ENCODE peak calls at places on chromosomes 1 and 21, in five cellular contexts. One of them, this sample, is unnamed.

GRCh38 chr1:902023-902422 is 21.7 kb upstream of the SAMD11 start:
- DNase-seq in right lobe of liver: peak; percentile 37
- DNase-seq in uterus: no peak
- DNase-seq in heart left ventricle: no peak
- DNase-seq in esophagus squamous epithelium: no peak
- DNase-seq in this sample: no peak

GRCh38 chr1:235404190-235404589 is 37.0 kb downstream of the TBCE start:
- DNase-seq in right lobe of liver: no peak
- DNase-seq in uterus: no peak
- DNase-seq in heart left ventricle: no peak
- DNase-seq in esophagus squamous epithelium: no peak
- DNase-seq in this sample: no peak

GRCh38 chr1:18266391-18266790 is 158.8 kb downstream of the IGSF21 start:
- DNase-seq in right lobe of liver: no peak
- DNase-seq in uterus: no peak
- DNase-seq in heart left ventricle: no peak
- DNase-seq in esophagus squamous epithelium: no peak
- DNase-seq in this sample: no peak

GRCh38 chr1:218867941-218868656 is 305.6 kb upstream of the LYPLAL1 start:
- DNase-seq in right lobe of liver: no peak
- DNase-seq in uterus: no peak
- DNase-seq in heart left ventricle: no peak
- DNase-seq in esophagus squamous epithelium: no peak
- DNase-seq in this sample: no peak

GRCh38 chr1:5983361-5984103 is 8.7 kb downstream of the NPHP4 start:
- DNase-seq in right lobe of liver: no peak
- DNase-seq in uterus: no peak
- DNase-seq in heart left ventricle: no peak
- DNase-seq in esophagus squamous epithelium: no peak
- DNase-seq in this sample: no peak

GRCh38 chr1:94236630-94237290 is 624 bp downstream of the ARHGAP29 start:
- DNase-seq in right lobe of liver: no peak
- DNase-seq in uterus: peak; percentile 20
- DNase-seq in heart left ventricle: peak; percentile 61
- DNase-seq in esophagus squamous epithelium: no peak
- DNase-seq in this sample: no peak

GRCh38 chr1:89598450-89599331 is 34.2 kb upstream of the LRRC8C start:
- DNase-seq in right lobe of liver: no peak
- DNase-seq in uterus: no peak
- DNase-seq in heart left ventricle: no peak
- DNase-seq in esophagus squamous epithelium: no peak
- DNase-seq in this sample: no peak

GRCh38 chr1:246428542-246429308 is 78.4 kb downstream of the SMYD3 start:
- DNase-seq in right lobe of liver: no peak
- DNase-seq in uterus: no peak
- DNase-seq in heart left ventricle: no peak
- DNase-seq in esophagus squamous epithelium: no peak
- DNase-seq in this sample: no peak

GRCh38 chr1:183590225-183591191 is at the start of gene NCF2:
- DNase-seq in right lobe of liver: peak; percentile 52
- DNase-seq in uterus: no peak
- DNase-seq in heart left ventricle: peak; percentile 46
- DNase-seq in esophagus squamous epithelium: no peak
- DNase-seq in this sample: no peak

GRCh38 chr1:26350701-26351590 is 3.0 kb downstream of the CRYBG2 start:
- DNase-seq in right lobe of liver: no peak
- DNase-seq in uterus: no peak
- DNase-seq in heart left ventricle: no peak
- DNase-seq in esophagus squamous epithelium: no peak
- DNase-seq in this sample: no peak

GRCh38 chr1:116015679-116016078 is 39.4 kb downstream of the SLC22A15 start:
- DNase-seq in right lobe of liver: no peak
- DNase-seq in uterus: no peak
- DNase-seq in heart left ventricle: no peak
- DNase-seq in esophagus squamous epithelium: no peak
- DNase-seq in this sample: no peak

GRCh38 chr1:201143726-201144635 is 10.3 kb downstream of the TMEM9 start:
- DNase-seq in right lobe of liver: no peak
- DNase-seq in uterus: no peak
- DNase-seq in heart left ventricle: no peak
- DNase-seq in esophagus squamous epithelium: no peak
- DNase-seq in this sample: no peak

GRCh38 chr1:204505674-204506073 is 10.5 kb upstream of the MDM4 start:
- DNase-seq in right lobe of liver: no peak
- DNase-seq in uterus: no peak
- DNase-seq in heart left ventricle: no peak
- DNase-seq in esophagus squamous epithelium: no peak
- DNase-seq in this sample: no peak

GRCh38 chr21:27645285-27645684 is 678.4 kb upstream of the ADAMTS5 start:
- DNase-seq in right lobe of liver: no peak
- DNase-seq in uterus: no peak
- DNase-seq in heart left ventricle: no peak
- DNase-seq in esophagus squamous epithelium: no peak
- DNase-seq in this sample: no peak

GRCh38 chr1:117433943-117434342 is 66.7 kb downstream of the MAN1A2 start:
- DNase-seq in right lobe of liver: no peak
- DNase-seq in uterus: no peak
- DNase-seq in heart left ventricle: no peak
- DNase-seq in esophagus squamous epithelium: no peak
- DNase-seq in this sample: no peak

GRCh38 chr1:3315991-3316943 is 138.2 kb upstream of the ARHGEF16 start:
- DNase-seq in right lobe of liver: no peak
- DNase-seq in uterus: no peak
- DNase-seq in heart left ventricle: no peak
- DNase-seq in esophagus squamous epithelium: no peak
- DNase-seq in this sample: no peak

GRCh38 chr1:180548686-180549326 is 10.0 kb upstream of the OVAAL start:
- DNase-seq in right lobe of liver: no peak
- DNase-seq in uterus: no peak
- DNase-seq in heart left ventricle: no peak
- DNase-seq in esophagus squamous epithelium: no peak
- DNase-seq in this sample: no peak

GRCh38 chr1:54798769-54799641 is 2.1 kb downstream of the TTC22 start:
- DNase-seq in right lobe of liver: peak; percentile 72
- DNase-seq in uterus: no peak
- DNase-seq in heart left ventricle: no peak
- DNase-seq in esophagus squamous epithelium: no peak
- DNase-seq in this sample: no peak

GRCh38 chr1:13617108-13617507 is 33.5 kb downstream of the PDPN start:
- DNase-seq in right lobe of liver: no peak
- DNase-seq in uterus: peak; percentile 54
- DNase-seq in heart left ventricle: no peak
- DNase-seq in esophagus squamous epithelium: no peak
- DNase-seq in this sample: no peak

GRCh38 chr1:5423109-5423508 is 569.1 kb downstream of the NPHP4 start:
- DNase-seq in right lobe of liver: no peak
- DNase-seq in uterus: no peak
- DNase-seq in heart left ventricle: no peak
- DNase-seq in esophagus squamous epithelium: no peak
- DNase-seq in this sample: no peak

GRCh38 chr1:80457409-80457808 is 1343.3 kb upstream of the ADGRL2 start:
- DNase-seq in right lobe of liver: no peak
- DNase-seq in uterus: no peak
- DNase-seq in heart left ventricle: no peak
- DNase-seq in esophagus squamous epithelium: no peak
- DNase-seq in this sample: no peak

GRCh38 chr21:27700974-27701614 is 734.2 kb upstream of the ADAMTS5 start:
- DNase-seq in right lobe of liver: peak; percentile 81
- DNase-seq in uterus: peak; percentile 90
- DNase-seq in heart left ventricle: peak; percentile 88
- DNase-seq in esophagus squamous epithelium: no peak
- DNase-seq in this sample: peak; percentile 90

GRCh38 chr1:166925791-166926483 is 49.4 kb downstream of the ILDR2 start:
- DNase-seq in right lobe of liver: no peak
- DNase-seq in uterus: no peak
- DNase-seq in heart left ventricle: no peak
- DNase-seq in esophagus squamous epithelium: no peak
- DNase-seq in this sample: no peak

DNA sequence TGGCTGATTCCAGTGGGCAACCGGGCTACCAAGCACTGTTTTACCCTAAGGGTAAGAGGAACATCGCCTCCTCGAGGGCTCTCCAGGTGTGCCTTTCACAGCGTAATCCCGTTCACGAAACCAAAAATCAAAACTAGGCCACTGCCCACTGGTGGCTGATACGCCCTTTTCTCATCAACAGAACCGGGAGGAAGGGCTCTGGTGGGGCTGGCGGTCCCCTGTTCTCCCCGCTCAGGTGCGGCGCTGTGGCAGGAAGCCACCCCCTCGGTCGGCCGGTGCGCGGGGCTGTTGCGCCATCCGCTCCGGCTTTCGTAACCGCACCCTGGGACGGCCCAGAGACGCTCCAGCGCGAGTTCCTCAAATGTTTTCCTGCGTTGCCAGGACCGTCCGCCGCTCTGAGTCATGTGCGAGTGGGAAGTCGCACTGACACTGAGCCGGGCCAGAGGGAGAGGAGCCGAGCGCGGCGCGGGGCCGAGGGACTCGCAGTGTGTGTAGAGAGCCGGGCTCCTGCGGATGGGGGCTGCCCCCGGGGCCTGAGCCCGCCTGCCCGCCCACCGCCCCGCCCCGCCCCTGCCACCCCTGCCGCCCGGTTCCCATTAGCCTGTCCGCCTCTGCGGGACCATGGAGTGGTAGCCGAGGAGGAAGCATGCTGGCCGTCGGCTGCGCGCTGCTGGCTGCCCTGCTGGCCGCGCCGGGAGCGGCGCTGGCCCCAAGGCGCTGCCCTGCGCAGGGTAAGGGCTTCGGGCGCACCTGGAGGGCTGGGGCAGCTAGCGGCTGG is at the start of gene IL6R:
- DNase-seq in right lobe of liver: peak; percentile 95
- DNase-seq in uterus: peak; percentile 96
- DNase-seq in heart left ventricle: peak; percentile 96
- DNase-seq in esophagus squamous epithelium: peak; percentile 53
- DNase-seq in this sample: peak; percentile 87
- TF ChIP-seq POLR2A in right lobe of liver: peak; percentile 91
- TF ChIP-seq POLR2A in uterus: peak; percentile 80
- TF ChIP-seq POLR2A in heart left ventricle: peak; percentile 79
- TF ChIP-seq POLR2A in esophagus squamous epithelium: peak; percentile 33
- TF ChIP-seq POLR2A in this sample: peak; percentile 67

DNA sequence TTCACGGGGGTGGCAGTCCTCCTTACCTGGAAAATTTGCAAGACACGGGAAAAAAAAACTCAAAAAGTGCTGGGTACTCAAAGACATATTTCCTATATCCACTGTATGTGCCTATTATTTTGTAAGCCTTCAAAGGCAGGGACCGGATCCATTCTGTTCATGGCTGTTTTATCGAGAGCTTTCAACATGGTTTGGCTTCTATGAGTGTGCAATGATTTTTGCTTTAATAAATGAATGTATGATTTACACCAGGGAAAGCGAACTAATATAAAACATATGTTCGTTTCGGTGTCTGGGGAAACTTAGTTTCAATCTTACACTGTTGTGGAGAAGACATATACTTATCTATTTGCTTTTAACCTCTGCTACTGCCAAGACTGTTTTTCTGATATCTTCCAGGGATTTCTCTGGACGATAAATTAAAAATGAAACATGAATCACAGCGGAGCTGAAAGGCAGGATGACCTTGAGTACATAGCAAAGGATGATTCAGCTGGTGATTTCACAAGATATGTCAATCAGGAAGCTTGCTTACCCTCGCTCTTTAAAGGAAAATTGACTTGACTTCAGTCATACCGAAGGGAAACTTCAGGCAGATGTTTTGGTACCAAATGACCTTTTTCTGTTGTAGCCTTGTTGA is 14.7 kb upstream of the CYYR1 start:
- DNase-seq in right lobe of liver: no peak
- DNase-seq in uterus: peak; percentile 26
- DNase-seq in heart left ventricle: no peak
- DNase-seq in esophagus squamous epithelium: no peak
- DNase-seq in this sample: no peak
- H3K4me3 ChIP-seq in right lobe of liver: no peak overlapping the region
- H3K4me3 ChIP-seq in uterus: no peak overlapping the region
- H3K4me3 ChIP-seq in heart left ventricle: peak overlapping the region; percentile 22
- H3K4me3 ChIP-seq in esophagus squamous epithelium: no peak overlapping the region
- H3K4me3 ChIP-seq in this sample: no peak overlapping the region

DNA sequence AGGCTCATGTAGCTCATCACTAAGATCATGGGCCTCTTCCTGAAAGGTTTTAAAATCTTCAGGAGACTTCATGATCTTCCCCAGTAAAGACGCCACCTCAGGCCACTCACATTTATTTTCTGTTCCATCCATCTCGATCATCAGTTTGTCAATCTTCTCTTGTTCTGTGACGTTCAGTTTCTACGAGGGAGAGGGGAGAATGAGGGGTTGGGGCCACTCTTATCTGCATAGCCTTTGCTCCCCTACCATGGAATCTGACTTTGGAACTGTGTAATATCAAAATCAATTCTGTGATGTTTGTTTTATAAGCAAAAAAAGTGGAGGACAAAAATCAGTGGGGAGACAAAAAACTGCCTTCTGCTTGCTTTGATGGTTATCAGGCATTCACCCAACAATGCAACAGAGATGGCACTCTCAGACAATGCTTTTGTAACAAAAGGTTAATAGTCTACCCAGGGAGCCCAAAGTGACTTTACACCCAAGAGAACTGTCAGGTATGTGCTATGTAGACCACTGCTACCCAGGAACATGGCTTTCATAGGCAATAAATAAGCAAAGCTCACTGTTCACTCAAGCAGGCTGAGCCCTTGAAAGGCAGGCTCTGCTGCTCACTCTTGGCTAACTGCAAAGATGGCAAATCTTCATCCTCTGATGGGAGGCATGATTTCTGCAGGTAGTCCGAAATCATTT is 10.5 kb downstream of the ENO1 start:
- DNase-seq in right lobe of liver: no peak
- DNase-seq in uterus: no peak
- DNase-seq in heart left ventricle: no peak
- DNase-seq in esophagus squamous epithelium: no peak
- DNase-seq in this sample: no peak
- TF ChIP-seq POLR2A in right lobe of liver: no peak
- TF ChIP-seq POLR2A in uterus: no peak
- TF ChIP-seq POLR2A in heart left ventricle: no peak
- TF ChIP-seq POLR2A in esophagus squamous epithelium: no peak
- TF ChIP-seq POLR2A in this sample: no peak

DNA sequence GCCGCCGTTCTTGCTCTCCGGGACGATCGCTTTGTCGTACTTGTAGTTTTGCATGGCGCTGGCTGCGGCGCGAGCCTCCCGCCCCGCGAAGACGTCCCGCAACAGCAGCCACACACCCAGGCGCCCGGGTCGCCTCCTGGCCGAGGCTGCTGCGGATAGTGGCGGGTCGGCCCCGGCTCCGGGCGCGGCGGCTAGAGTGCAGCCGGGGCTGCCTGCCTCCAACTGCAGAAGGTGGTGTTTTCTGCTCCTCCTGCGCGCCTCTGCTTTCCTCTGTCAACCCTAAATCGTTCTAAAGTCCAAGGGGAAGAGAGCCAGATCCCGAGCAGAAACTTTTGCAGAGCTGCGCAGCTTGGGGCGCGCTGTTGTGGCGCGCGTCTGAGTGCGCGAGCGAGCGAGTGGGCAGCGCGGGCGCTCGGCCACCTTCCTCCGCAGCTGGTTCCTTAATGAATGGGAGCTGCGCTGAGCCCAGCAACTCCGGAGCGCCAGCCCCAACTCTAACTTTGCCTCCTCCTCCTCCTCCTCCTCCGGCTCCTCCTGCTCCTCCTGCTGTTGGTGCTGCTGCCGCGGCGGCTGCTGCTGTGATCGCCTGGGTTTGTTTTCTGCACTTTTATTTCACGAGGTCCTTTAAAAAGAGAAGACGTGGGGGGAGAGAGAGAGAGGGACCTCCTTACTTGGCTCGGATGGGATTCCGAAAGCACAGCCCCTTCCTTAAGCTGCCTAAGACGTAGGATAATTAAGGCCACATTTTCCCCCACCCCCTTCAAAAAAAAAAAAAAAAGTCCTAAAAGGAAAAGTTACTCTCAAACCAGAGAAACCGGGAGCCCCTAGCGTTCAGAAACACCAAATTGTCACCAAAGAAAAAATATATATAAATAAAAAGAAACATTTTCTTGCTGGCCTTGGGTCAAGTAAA is at the start of gene PLPP3:
- DNase-seq in right lobe of liver: peak; percentile 88
- DNase-seq in uterus: peak; percentile 90
- DNase-seq in heart left ventricle: peak; percentile 91
- DNase-seq in esophagus squamous epithelium: peak; percentile 8
- DNase-seq in this sample: peak; percentile 90
- H3K4me3 ChIP-seq in right lobe of liver: peak within 1 kb of the TSS; percentile 71
- H3K4me3 ChIP-seq in uterus: peak within 1 kb of the TSS; percentile 77
- H3K4me3 ChIP-seq in heart left ventricle: peak within 1 kb of the TSS; percentile 99
- H3K4me3 ChIP-seq in esophagus squamous epithelium: peak within 1 kb of the TSS; percentile 91
- H3K4me3 ChIP-seq in this sample: peak within 1 kb of the TSS; percentile 91

This sample was measured in body of pancreas.